ENCODE peak calls at places on chromosome 12, in five cellular contexts. One of them, this sample, is unnamed.

GRCh38 chr12:99111600-99111999 is 466.5 kb downstream of the APAF1 start:
- DNase-seq in psoas muscle: no peak
- DNase-seq in CD4-positive, alpha-beta memory T cell: no peak
- DNase-seq in caudate nucleus: peak; percentile 54
- DNase-seq in right lobe of liver: no peak
- DNase-seq in this sample: no peak

GRCh38 chr12:127272864-127273263 is 994.1 kb upstream of the TMEM132C start:
- DNase-seq in CD4-positive, alpha-beta memory T cell: no peak
- DNase-seq in caudate nucleus: no peak
- DNase-seq in right lobe of liver: no peak
- DNase-seq in psoas muscle: no peak
- DNase-seq in this sample: peak; percentile 69

GRCh38 chr12:109193896-109194295 is 77.5 kb downstream of the ACACB start:
- DNase-seq in caudate nucleus: no peak
- DNase-seq in CD4-positive, alpha-beta memory T cell: no peak
- DNase-seq in right lobe of liver: peak; percentile 20
- DNase-seq in psoas muscle: no peak
- DNase-seq in this sample: no peak

GRCh38 chr12:56931474-56931978 is 2.7 kb downstream of the SDR9C7 start:
- DNase-seq in psoas muscle: no peak
- DNase-seq in right lobe of liver: no peak
- DNase-seq in caudate nucleus: no peak
- DNase-seq in CD4-positive, alpha-beta memory T cell: peak; percentile 2
- DNase-seq in this sample: no peak

GRCh38 chr12:25904442-25904841 is 54.0 kb upstream of the RASSF8 start:
- DNase-seq in CD4-positive, alpha-beta memory T cell: no peak
- DNase-seq in right lobe of liver: no peak
- DNase-seq in caudate nucleus: no peak
- DNase-seq in psoas muscle: no peak
- DNase-seq in this sample: no peak

GRCh38 chr12:108237272-108237671 is 101.8 kb downstream of the CMKLR1 start:
- DNase-seq in psoas muscle: no peak
- DNase-seq in CD4-positive, alpha-beta memory T cell: no peak
- DNase-seq in right lobe of liver: no peak
- DNase-seq in caudate nucleus: no peak
- DNase-seq in this sample: no peak

GRCh38 chr12:50246873-50247612 is 36.3 kb downstream of the LIMA1 start:
- DNase-seq in right lobe of liver: no peak
- DNase-seq in CD4-positive, alpha-beta memory T cell: no peak
- DNase-seq in caudate nucleus: no peak
- DNase-seq in psoas muscle: peak; percentile 83
- DNase-seq in this sample: peak; percentile 82

GRCh38 chr12:113173081-113173698 is 12.1 kb downstream of the DDX54 start:
- DNase-seq in right lobe of liver: no peak
- DNase-seq in psoas muscle: no peak
- DNase-seq in CD4-positive, alpha-beta memory T cell: no peak
- DNase-seq in caudate nucleus: no peak
- DNase-seq in this sample: no peak

GRCh38 chr12:127675936-127676335 is 591.0 kb upstream of the TMEM132C start:
- DNase-seq in right lobe of liver: no peak
- DNase-seq in CD4-positive, alpha-beta memory T cell: no peak
- DNase-seq in psoas muscle: no peak
- DNase-seq in caudate nucleus: no peak
- DNase-seq in this sample: no peak

GRCh38 chr12:102871014-102871413 is 46.0 kb downstream of the PAH start:
- DNase-seq in caudate nucleus: no peak
- DNase-seq in right lobe of liver: no peak
- DNase-seq in CD4-positive, alpha-beta memory T cell: no peak
- DNase-seq in psoas muscle: no peak
- DNase-seq in this sample: no peak

GRCh38 chr12:109994262-109995175 is 1.6 kb downstream of the GIT2 start:
- DNase-seq in right lobe of liver: no peak
- DNase-seq in CD4-positive, alpha-beta memory T cell: peak; percentile 35
- DNase-seq in caudate nucleus: no peak
- DNase-seq in psoas muscle: no peak
- DNase-seq in this sample: no peak

GRCh38 chr12:22653790-22654189 is 28.8 kb downstream of the ETNK1 start:
- DNase-seq in right lobe of liver: no peak
- DNase-seq in CD4-positive, alpha-beta memory T cell: no peak
- DNase-seq in psoas muscle: no peak
- DNase-seq in caudate nucleus: no peak
- DNase-seq in this sample: no peak

GRCh38 chr12:48182659-48183058 is 785 bp upstream of the CCDC184 start:
- DNase-seq in caudate nucleus: no peak
- DNase-seq in CD4-positive, alpha-beta memory T cell: no peak
- DNase-seq in psoas muscle: no peak
- DNase-seq in right lobe of liver: no peak
- DNase-seq in this sample: no peak
- H3K27ac ChIP-seq in caudate nucleus: peak overlapping the region; percentile 54
- H3K27ac ChIP-seq in CD4-positive, alpha-beta memory T cell: peak overlapping the region; percentile 61
- H3K27ac ChIP-seq in psoas muscle: no peak overlapping the region
- H3K27ac ChIP-seq in right lobe of liver: no peak overlapping the region
- H3K27ac ChIP-seq in this sample: no peak overlapping the region

GRCh38 chr12:95966287-95966870 is 23.2 kb downstream of the AMDHD1 start:
- DNase-seq in caudate nucleus: no peak
- DNase-seq in psoas muscle: no peak
- DNase-seq in CD4-positive, alpha-beta memory T cell: no peak
- DNase-seq in right lobe of liver: peak; percentile 78
- DNase-seq in this sample: no peak
- H3K27ac ChIP-seq in caudate nucleus: no peak overlapping the region
- H3K27ac ChIP-seq in psoas muscle: no peak overlapping the region
- H3K27ac ChIP-seq in CD4-positive, alpha-beta memory T cell: no peak overlapping the region
- H3K27ac ChIP-seq in right lobe of liver: peak overlapping the region; percentile 73
- H3K27ac ChIP-seq in this sample: no peak overlapping the region

DNA sequence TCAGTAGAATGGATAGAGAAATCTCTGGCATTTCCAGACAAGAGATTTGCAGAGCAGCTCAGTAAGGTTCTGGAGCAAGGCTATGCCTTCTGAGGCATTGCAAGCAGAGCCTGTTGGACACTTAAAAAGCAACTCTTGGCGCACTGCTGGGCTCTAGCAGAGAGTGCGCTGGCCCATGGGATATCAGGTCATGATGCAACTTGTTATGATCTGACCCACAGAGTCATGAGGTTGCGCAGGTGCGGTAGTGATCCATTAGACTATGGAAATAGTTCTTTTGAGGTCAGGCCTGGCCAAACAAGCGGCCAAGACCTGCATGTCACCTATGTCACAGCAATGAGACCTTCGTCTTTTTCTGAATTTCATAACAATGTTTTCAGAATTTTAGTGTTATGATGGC is 168.6 kb downstream of the TMTC3 start:
- DNase-seq in caudate nucleus: no peak
- DNase-seq in right lobe of liver: no peak
- DNase-seq in CD4-positive, alpha-beta memory T cell: no peak
- DNase-seq in psoas muscle: no peak
- DNase-seq in this sample: no peak
- H3K27ac ChIP-seq in caudate nucleus: no peak overlapping the region
- H3K27ac ChIP-seq in right lobe of liver: no peak overlapping the region
- H3K27ac ChIP-seq in CD4-positive, alpha-beta memory T cell: no peak overlapping the region
- H3K27ac ChIP-seq in psoas muscle: no peak overlapping the region
- H3K27ac ChIP-seq in this sample: peak overlapping the region; percentile 72

GRCh38 chr12:47078733-47079364 is 572 bp upstream of the PCED1B start:
- DNase-seq in caudate nucleus: no peak
- DNase-seq in CD4-positive, alpha-beta memory T cell: peak; percentile 35
- DNase-seq in psoas muscle: peak; percentile 17
- DNase-seq in right lobe of liver: no peak
- DNase-seq in this sample: no peak

GRCh38 chr12:47079365-47079893 is at the start of gene PCED1B:
- DNase-seq in right lobe of liver: peak; percentile 81
- DNase-seq in CD4-positive, alpha-beta memory T cell: peak; percentile 49
- DNase-seq in caudate nucleus: no peak
- DNase-seq in psoas muscle: peak; percentile 70
- DNase-seq in this sample: peak; percentile 75

GRCh38 chr12:47079894-47080724 is at the start of gene AMIGO2:
- DNase-seq in CD4-positive, alpha-beta memory T cell: peak; percentile 37
- DNase-seq in psoas muscle: peak; percentile 57
- DNase-seq in right lobe of liver: peak; percentile 68
- DNase-seq in caudate nucleus: no peak
- DNase-seq in this sample: peak; percentile 73

GRCh38 chr12:47082283-47082962 is 2.7 kb upstream of the AMIGO2 start:
- DNase-seq in caudate nucleus: no peak
- DNase-seq in CD4-positive, alpha-beta memory T cell: no peak
- DNase-seq in psoas muscle: no peak
- DNase-seq in right lobe of liver: no peak
- DNase-seq in this sample: no peak

GRCh38 chr12:47080725-47081502 is 1.2 kb upstream of the AMIGO2 start:
- DNase-seq in CD4-positive, alpha-beta memory T cell: peak; percentile 55
- DNase-seq in right lobe of liver: peak; percentile 57
- DNase-seq in caudate nucleus: no peak
- DNase-seq in psoas muscle: peak; percentile 68
- DNase-seq in this sample: peak; percentile 76
- H3K27ac ChIP-seq in CD4-positive, alpha-beta memory T cell: peak overlapping the region; percentile 74
- H3K27ac ChIP-seq in right lobe of liver: peak overlapping the region; percentile 77
- H3K27ac ChIP-seq in caudate nucleus: peak overlapping the region; percentile 75
- H3K27ac ChIP-seq in psoas muscle: peak overlapping the region; percentile 63
- H3K27ac ChIP-seq in this sample: peak overlapping the region; percentile 99

DNA sequence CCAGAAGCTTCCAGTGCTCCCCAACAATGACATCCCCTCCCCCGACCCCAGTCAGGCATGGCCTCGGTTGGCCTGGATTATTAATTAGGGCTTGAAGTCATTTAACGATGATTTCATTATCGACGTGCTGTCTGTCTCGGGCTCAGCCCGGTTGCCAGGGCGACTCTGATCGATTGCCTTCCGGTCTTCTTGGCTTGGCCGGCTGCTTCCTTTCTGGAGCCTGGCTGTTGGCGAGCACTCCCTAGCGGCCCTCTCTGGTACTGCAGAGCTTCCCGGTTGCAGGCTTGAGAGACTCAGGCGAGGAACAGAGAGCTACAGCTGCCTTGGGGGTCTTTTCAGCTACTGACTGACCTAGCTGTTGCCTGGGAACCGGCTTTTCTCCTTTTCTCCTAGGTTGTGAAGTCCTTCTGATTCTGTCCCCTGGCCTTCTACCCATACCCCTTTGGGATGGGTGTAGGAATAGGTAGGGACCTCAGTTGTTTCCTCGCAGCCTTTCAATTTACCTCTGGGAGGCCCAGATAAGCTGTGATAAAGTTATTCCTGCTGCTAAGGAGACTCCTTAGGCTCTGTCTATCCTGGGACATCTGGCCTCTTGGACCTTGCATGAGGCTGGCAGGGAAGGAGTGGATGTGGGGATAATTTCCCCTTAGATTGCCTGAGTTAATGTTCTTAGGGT is 5.5 kb upstream of the CISTR start:
- DNase-seq in psoas muscle: peak; percentile 77
- DNase-seq in caudate nucleus: peak; percentile 39
- DNase-seq in CD4-positive, alpha-beta memory T cell: peak; percentile 67
- DNase-seq in right lobe of liver: peak; percentile 89
- DNase-seq in this sample: no peak
- H3K27ac ChIP-seq in psoas muscle: peak overlapping the region; percentile 23
- H3K27ac ChIP-seq in caudate nucleus: no peak overlapping the region
- H3K27ac ChIP-seq in CD4-positive, alpha-beta memory T cell: no peak overlapping the region
- H3K27ac ChIP-seq in right lobe of liver: no peak overlapping the region
- H3K27ac ChIP-seq in this sample: no peak overlapping the region

DNA sequence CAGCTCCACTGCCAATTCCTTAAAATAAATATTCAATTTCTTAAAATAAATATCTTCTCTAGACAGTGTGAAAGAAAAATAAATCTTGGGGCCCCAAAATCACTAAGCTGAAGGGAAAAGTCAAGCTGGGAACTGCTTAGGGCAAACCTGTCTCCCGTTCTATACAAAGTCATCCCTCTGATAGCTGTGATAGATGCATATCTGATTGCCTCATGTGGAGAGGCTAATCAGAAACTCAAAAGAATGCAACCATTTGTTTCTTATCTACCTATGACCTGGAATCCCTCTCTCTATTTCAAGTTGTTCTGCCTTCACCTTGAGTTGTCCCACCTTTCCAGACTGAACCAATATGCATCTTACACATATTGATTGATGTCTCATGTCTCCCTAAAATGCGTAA is 889.8 kb downstream of the TRHDE start:
- DNase-seq in caudate nucleus: no peak
- DNase-seq in psoas muscle: no peak
- DNase-seq in CD4-positive, alpha-beta memory T cell: no peak
- DNase-seq in right lobe of liver: no peak
- DNase-seq in this sample: no peak
- H3K27ac ChIP-seq in caudate nucleus: no peak overlapping the region
- H3K27ac ChIP-seq in psoas muscle: no peak overlapping the region
- H3K27ac ChIP-seq in CD4-positive, alpha-beta memory T cell: no peak overlapping the region
- H3K27ac ChIP-seq in right lobe of liver: no peak overlapping the region
- H3K27ac ChIP-seq in this sample: no peak overlapping the region

GRCh38 chr12:11673666-11674464 is 24.4 kb downstream of the ETV6 start:
- DNase-seq in CD4-positive, alpha-beta memory T cell: no peak
- DNase-seq in right lobe of liver: no peak
- DNase-seq in caudate nucleus: no peak
- DNase-seq in psoas muscle: no peak
- DNase-seq in this sample: no peak

GRCh38 chr12:11681211-11681610 is 31.7 kb downstream of the ETV6 start:
- DNase-seq in right lobe of liver: no peak
- DNase-seq in CD4-positive, alpha-beta memory T cell: no peak
- DNase-seq in psoas muscle: no peak
- DNase-seq in caudate nucleus: no peak
- DNase-seq in this sample: no peak

GRCh38 chr12:11675952-11676505 is 26.6 kb downstream of the ETV6 start:
- DNase-seq in right lobe of liver: no peak
- DNase-seq in psoas muscle: no peak
- DNase-seq in caudate nucleus: no peak
- DNase-seq in CD4-positive, alpha-beta memory T cell: no peak
- DNase-seq in this sample: no peak

GRCh38 chr12:11677752-11678151 is 28.3 kb downstream of the ETV6 start:
- DNase-seq in CD4-positive, alpha-beta memory T cell: no peak
- DNase-seq in psoas muscle: no peak
- DNase-seq in right lobe of liver: no peak
- DNase-seq in caudate nucleus: no peak
- DNase-seq in this sample: no peak

DNA sequence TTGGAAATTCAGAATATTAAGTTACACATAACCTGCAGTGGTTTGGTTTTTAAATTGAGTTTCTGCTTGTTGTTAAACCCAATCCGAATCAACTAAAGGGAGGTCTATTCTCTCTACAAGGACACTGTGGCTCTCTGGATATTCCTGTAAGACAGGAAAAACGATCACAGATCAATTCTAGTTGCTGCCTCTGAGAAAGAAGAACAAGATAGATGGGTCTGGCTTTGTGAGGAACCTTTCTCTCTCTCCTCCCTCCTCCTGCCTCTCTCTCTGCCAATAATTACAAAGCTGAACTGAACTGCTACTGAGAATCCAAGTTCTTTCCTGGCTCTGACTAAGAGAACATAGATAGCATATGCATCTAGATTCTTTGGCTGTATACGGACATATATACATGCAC is 27.6 kb downstream of the ETV6 start:
- DNase-seq in CD4-positive, alpha-beta memory T cell: no peak
- DNase-seq in caudate nucleus: no peak
- DNase-seq in psoas muscle: no peak
- DNase-seq in right lobe of liver: no peak
- DNase-seq in this sample: no peak
- H3K27ac ChIP-seq in CD4-positive, alpha-beta memory T cell: no peak overlapping the region
- H3K27ac ChIP-seq in caudate nucleus: no peak overlapping the region
- H3K27ac ChIP-seq in psoas muscle: no peak overlapping the region
- H3K27ac ChIP-seq in right lobe of liver: no peak overlapping the region
- H3K27ac ChIP-seq in this sample: no peak overlapping the region